ENCODE peak calls at places on chromosomes 1 and 21, in four cellular contexts. One of them, this sample, is unnamed.

GRCh38 chr1:21869620-21870121 is 57.6 kb downstream of the LDLRAD2 start:
- DNase-seq in IMR-90: peak; percentile 83
- DNase-seq in HepG2: peak; percentile 20
- DNase-seq in K562: no peak
- DNase-seq in this sample: peak; percentile 83

GRCh38 chr1:206890690-206891089 is 6.6 kb upstream of the IL24 start:
- DNase-seq in IMR-90: peak; percentile 84
- DNase-seq in HepG2: no peak
- DNase-seq in K562: no peak
- DNase-seq in this sample: no peak

GRCh38 chr1:226597616-226598454 is 49.3 kb downstream of the STUM start:
- DNase-seq in IMR-90: no peak
- DNase-seq in HepG2: no peak
- DNase-seq in K562: no peak
- DNase-seq in this sample: no peak

GRCh38 chr1:156772728-156773497 is 5.6 kb downstream of the PRCC start:
- DNase-seq in IMR-90: no peak
- DNase-seq in HepG2: no peak
- DNase-seq in K562: no peak
- DNase-seq in this sample: no peak

GRCh38 chr1:65512967-65513777 is 92.7 kb downstream of the LEPR start:
- DNase-seq in IMR-90: peak; percentile 15
- DNase-seq in HepG2: no peak
- DNase-seq in K562: no peak
- DNase-seq in this sample: no peak

GRCh38 chr1:164648211-164649080 is 89.5 kb downstream of the PBX1 start:
- DNase-seq in IMR-90: peak; percentile 31
- DNase-seq in HepG2: no peak
- DNase-seq in K562: no peak
- DNase-seq in this sample: peak; percentile 60

GRCh38 chr1:204528241-204528640 is 12.0 kb downstream of the MDM4 start:
- DNase-seq in IMR-90: no peak
- DNase-seq in HepG2: no peak
- DNase-seq in K562: no peak
- DNase-seq in this sample: no peak

GRCh38 chr1:85580046-85580411 is 532 bp upstream of the CCN1 start:
- DNase-seq in IMR-90: peak; percentile 83
- DNase-seq in HepG2: peak; percentile 76
- DNase-seq in K562: no peak
- DNase-seq in this sample: peak; percentile 34

GRCh38 chr1:154753426-154753825 is 116.7 kb downstream of the KCNN3 start:
- DNase-seq in IMR-90: no peak
- DNase-seq in HepG2: no peak
- DNase-seq in K562: no peak
- DNase-seq in this sample: no peak

GRCh38 chr1:235326719-235327558 is 1.0 kb downstream of the ARID4B start:
- DNase-seq in IMR-90: no peak
- DNase-seq in HepG2: peak; percentile 21
- DNase-seq in K562: peak; percentile 72
- DNase-seq in this sample: peak; percentile 22

GRCh38 chr1:19353596-19353995 is 41.5 kb downstream of the SLC66A1 start:
- DNase-seq in IMR-90: no peak
- DNase-seq in HepG2: no peak
- DNase-seq in K562: no peak
- DNase-seq in this sample: no peak

GRCh38 chr1:91731815-91732214 is 154.1 kb downstream of the TGFBR3 start:
- DNase-seq in IMR-90: peak; percentile 49
- DNase-seq in HepG2: no peak
- DNase-seq in K562: no peak
- DNase-seq in this sample: no peak

GRCh38 chr1:223557125-223557465 is 108.4 kb downstream of the CAPN8 start:
- DNase-seq in IMR-90: no peak
- DNase-seq in HepG2: no peak
- DNase-seq in K562: no peak
- DNase-seq in this sample: no peak

GRCh38 chr1:41689596-41689995 is 205.1 kb upstream of the EDN2 start:
- DNase-seq in IMR-90: no peak
- DNase-seq in HepG2: no peak
- DNase-seq in K562: no peak
- DNase-seq in this sample: no peak

GRCh38 chr1:36239941-36240637 is 15.8 kb downstream of the THRAP3 start:
- DNase-seq in IMR-90: peak; percentile 45
- DNase-seq in HepG2: peak; percentile 93
- DNase-seq in K562: no peak
- DNase-seq in this sample: no peak

GRCh38 chr1:151542710-151543129 is 2.6 kb downstream of the TUFT1 start:
- DNase-seq in IMR-90: peak; percentile 86
- DNase-seq in HepG2: no peak
- DNase-seq in K562: no peak
- DNase-seq in this sample: peak; percentile 44

GRCh38 chr1:43000271-43000670 is 41.6 kb upstream of the SLC2A1 start:
- DNase-seq in IMR-90: no peak
- DNase-seq in HepG2: no peak
- DNase-seq in K562: no peak
- DNase-seq in this sample: no peak

GRCh38 chr1:24987424-24987823 is 57.3 kb upstream of the RUNX3 start:
- DNase-seq in IMR-90: no peak
- DNase-seq in HepG2: no peak
- DNase-seq in K562: no peak
- DNase-seq in this sample: no peak

GRCh38 chr1:100719490-100719889 is at the start of gene VCAM1:
- DNase-seq in IMR-90: peak; percentile 57
- DNase-seq in HepG2: no peak
- DNase-seq in K562: no peak
- DNase-seq in this sample: no peak

GRCh38 chr21:35616090-35616489 is 444.2 kb downstream of the SETD4 start:
- DNase-seq in IMR-90: peak; percentile 70
- DNase-seq in HepG2: no peak
- DNase-seq in K562: no peak
- DNase-seq in this sample: peak; percentile 1

GRCh38 chr1:23423415-23424170 is 955 bp downstream of the TCEA3 start:
- DNase-seq in IMR-90: no peak
- DNase-seq in HepG2: peak; percentile 85
- DNase-seq in K562: no peak
- DNase-seq in this sample: no peak

GRCh38 chr1:92599184-92599583 is 112.5 kb upstream of the GFI1 start:
- DNase-seq in IMR-90: peak; percentile 51
- DNase-seq in HepG2: peak; percentile 41
- DNase-seq in K562: no peak
- DNase-seq in this sample: peak; percentile 27

GRCh38 chr1:72006092-72006491 is 276.2 kb downstream of the NEGR1 start:
- DNase-seq in IMR-90: peak; percentile 36
- DNase-seq in HepG2: no peak
- DNase-seq in K562: no peak
- DNase-seq in this sample: no peak

GRCh38 chr1:169921080-169921479 is 27.4 kb upstream of the SCYL3 start:
- DNase-seq in IMR-90: no peak
- DNase-seq in HepG2: no peak
- DNase-seq in K562: no peak
- DNase-seq in this sample: no peak

GRCh38 chr1:95233321-95233736 is 681 bp upstream of the RWDD3 start:
- DNase-seq in IMR-90: peak; percentile 21
- DNase-seq in HepG2: peak; percentile 68
- DNase-seq in K562: no peak
- DNase-seq in this sample: peak; percentile 13

GRCh38 chr1:66957938-66958337 is 33.1 kb downstream of the MIER1 start:
- DNase-seq in IMR-90: no peak
- DNase-seq in HepG2: no peak
- DNase-seq in K562: no peak
- DNase-seq in this sample: no peak

GRCh38 chr1:228733576-228733975 is 1.7 kb upstream of the RHOU start:
- DNase-seq in IMR-90: no peak
- DNase-seq in HepG2: no peak
- DNase-seq in K562: no peak
- DNase-seq in this sample: no peak

DNA sequence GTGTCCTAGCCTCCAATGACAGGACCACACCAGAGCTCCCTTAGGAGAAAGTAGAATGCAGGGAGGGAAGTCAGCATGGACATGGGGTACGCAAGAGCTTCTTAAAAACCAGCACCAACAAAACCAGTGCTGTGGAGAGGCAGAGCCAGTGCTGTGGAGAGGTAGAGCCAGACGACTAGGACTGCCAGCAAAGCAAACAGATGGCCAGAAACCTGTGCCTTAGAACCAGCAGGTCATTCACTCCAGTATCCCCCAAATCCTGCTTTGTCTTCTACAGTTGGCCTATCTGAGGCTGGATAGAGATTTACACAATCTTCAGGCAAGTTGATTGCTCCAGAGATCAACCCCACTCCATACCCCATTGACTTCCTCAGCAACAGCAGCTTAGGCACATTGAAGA is 459.9 kb upstream of the CAMK1G start:
- DNase-seq in IMR-90: no peak
- DNase-seq in HepG2: no peak
- DNase-seq in K562: no peak
- DNase-seq in this sample: no peak
- H3K4me2 ChIP-seq in IMR-90: no peak overlapping the region
- H3K4me2 ChIP-seq in HepG2: no peak overlapping the region
- H3K4me2 ChIP-seq in K562: no peak overlapping the region
- H3K4me2 ChIP-seq in this sample: no peak overlapping the region

DNA sequence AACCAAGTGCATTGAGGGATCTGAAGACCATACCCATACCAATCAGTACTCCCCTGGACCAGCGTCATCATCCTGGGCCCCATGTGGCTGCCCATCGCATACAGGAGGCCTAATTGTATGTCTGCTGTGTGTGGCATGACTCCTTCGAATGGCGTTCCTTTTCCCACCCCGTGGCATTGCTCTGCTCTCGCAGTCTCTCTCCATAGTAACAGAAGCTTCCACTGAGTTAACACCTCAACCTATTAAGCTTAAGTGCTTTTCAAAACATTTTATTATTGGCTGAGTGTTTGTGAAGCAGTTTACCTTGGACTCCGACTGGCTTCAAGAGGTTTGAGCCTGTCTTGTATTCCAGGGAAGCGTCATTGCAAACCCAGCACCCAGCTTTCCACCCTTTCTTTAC is 187.1 kb upstream of the LMO4 start:
- DNase-seq in IMR-90: no peak
- DNase-seq in HepG2: no peak
- DNase-seq in K562: no peak
- DNase-seq in this sample: no peak
- TF ChIP-seq MAZ in IMR-90: no peak
- TF ChIP-seq MAZ in HepG2: no peak
- TF ChIP-seq MAZ in K562: no peak
- TF ChIP-seq MAZ in this sample: no peak

GRCh38 chr1:220564216-220564615 is 36.3 kb downstream of the MARK1 start:
- DNase-seq in IMR-90: no peak
- DNase-seq in HepG2: no peak
- DNase-seq in K562: no peak
- DNase-seq in this sample: no peak

GRCh38 chr1:220565670-220566069 is 37.7 kb downstream of the MARK1 start:
- DNase-seq in IMR-90: no peak
- DNase-seq in HepG2: no peak
- DNase-seq in K562: no peak
- DNase-seq in this sample: no peak

DNA sequence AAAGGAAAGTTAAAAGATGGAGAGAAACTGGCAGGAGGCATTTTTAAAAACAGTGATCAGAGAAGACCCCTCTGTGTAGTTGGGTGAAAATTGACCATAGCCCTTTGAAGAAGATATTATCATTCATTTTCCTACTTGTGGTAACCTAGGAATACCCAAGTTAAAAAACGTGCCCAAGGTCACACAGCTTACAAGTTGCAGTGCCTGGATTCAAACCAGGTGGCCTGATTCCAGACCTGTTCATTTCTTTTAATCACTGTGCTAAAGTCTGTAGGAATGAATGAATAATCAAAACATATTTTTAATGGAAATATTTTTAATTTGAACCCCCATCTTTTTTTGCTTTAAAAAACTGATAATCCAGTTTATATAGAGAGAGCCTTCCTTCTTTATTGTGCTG is 35.6 kb downstream of the MARK1 start:
- DNase-seq in IMR-90: no peak
- DNase-seq in HepG2: no peak
- DNase-seq in K562: no peak
- DNase-seq in this sample: no peak
- H3K4me2 ChIP-seq in IMR-90: no peak overlapping the region
- H3K4me2 ChIP-seq in HepG2: no peak overlapping the region
- H3K4me2 ChIP-seq in K562: no peak overlapping the region
- H3K4me2 ChIP-seq in this sample: no peak overlapping the region

GRCh38 chr1:34113362-34113761 is 51.7 kb downstream of the CSMD2 start:
- DNase-seq in IMR-90: no peak
- DNase-seq in HepG2: no peak
- DNase-seq in K562: no peak
- DNase-seq in this sample: no peak
- TF ChIP-seq MAZ in IMR-90: no peak
- TF ChIP-seq MAZ in HepG2: no peak
- TF ChIP-seq MAZ in K562: no peak
- TF ChIP-seq MAZ in this sample: no peak

GRCh38 chr1:30911061-30911954 is 2.8 kb upstream of the SDC3 start:
- DNase-seq in IMR-90: peak; percentile 78
- DNase-seq in HepG2: peak; percentile 54
- DNase-seq in K562: peak; percentile 80
- DNase-seq in this sample: peak; percentile 74
- H3K4me2 ChIP-seq in IMR-90: no peak overlapping the region
- H3K4me2 ChIP-seq in HepG2: no peak overlapping the region
- H3K4me2 ChIP-seq in K562: no peak overlapping the region
- H3K4me2 ChIP-seq in this sample: no peak overlapping the region

DNA sequence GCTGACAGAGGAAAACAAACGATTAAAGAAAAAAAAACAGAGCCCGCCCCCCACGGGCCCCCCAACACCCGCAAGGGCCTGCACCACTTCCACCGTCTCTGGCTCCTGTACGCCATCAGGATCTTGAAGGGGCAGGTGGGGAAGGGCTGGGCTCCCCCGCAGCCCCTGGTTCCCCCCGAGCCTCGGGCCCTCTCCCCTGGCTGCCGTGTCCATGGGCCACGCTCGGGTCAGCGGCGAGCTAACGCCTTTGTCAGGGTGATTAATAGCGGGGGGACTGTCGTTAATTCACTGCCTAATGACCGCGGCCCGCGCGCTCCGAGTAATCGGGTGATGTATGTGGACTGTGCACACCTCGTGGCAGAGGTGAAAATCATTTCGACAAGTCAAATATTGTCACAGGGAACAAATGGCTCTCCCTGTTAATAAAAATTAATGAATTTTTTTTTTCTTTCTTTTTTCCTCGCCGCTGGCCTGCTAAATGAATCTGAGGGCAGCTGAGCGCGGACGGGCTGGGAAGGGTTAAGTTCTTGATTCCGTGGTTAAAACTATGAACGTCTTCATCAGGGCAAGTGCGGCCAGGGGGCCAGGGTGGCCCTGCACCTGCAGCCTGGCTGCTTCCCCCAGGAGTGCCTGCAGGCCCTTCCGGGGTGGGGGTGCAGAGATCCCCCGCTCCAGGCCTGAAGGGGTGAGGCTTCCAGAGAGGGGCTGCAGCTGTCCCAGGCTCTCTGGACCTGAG is 100.8 kb downstream of the PRDM16 start:
- DNase-seq in IMR-90: no peak
- DNase-seq in HepG2: no peak
- DNase-seq in K562: no peak
- DNase-seq in this sample: no peak
- TF ChIP-seq MAZ in IMR-90: no peak
- TF ChIP-seq MAZ in HepG2: no peak
- TF ChIP-seq MAZ in K562: no peak
- TF ChIP-seq MAZ in this sample: no peak

GRCh38 chr1:196997428-196997827 is 20.1 kb downstream of the CFHR5 start:
- DNase-seq in IMR-90: peak; percentile 56
- DNase-seq in HepG2: no peak
- DNase-seq in K562: no peak
- DNase-seq in this sample: no peak
- H3K4me2 ChIP-seq in IMR-90: no peak overlapping the region
- H3K4me2 ChIP-seq in HepG2: no peak overlapping the region
- H3K4me2 ChIP-seq in K562: no peak overlapping the region
- H3K4me2 ChIP-seq in this sample: no peak overlapping the region